ENCODE peak calls at places on chromosomes 1 and 21, in four cellular contexts. One of them, this sample, is unnamed.

GRCh38 chr1:20029178-20029912 is 40.6 kb upstream of the PLA2G5 start:
- DNase-seq in IMR-90: no peak
- DNase-seq in cardiac muscle cell: no peak
- DNase-seq in GM20000: no peak
- DNase-seq in this sample: no peak

GRCh38 chr1:64631346-64632052 is 113.4 kb upstream of the RAVER2 start:
- DNase-seq in IMR-90: no peak
- DNase-seq in GM20000: no peak
- DNase-seq in cardiac muscle cell: peak
- DNase-seq in this sample: no peak

GRCh38 chr1:11918779-11919519 is 7.3 kb downstream of the KIAA2013 start:
- DNase-seq in IMR-90: peak
- DNase-seq in cardiac muscle cell: no peak
- DNase-seq in GM20000: no peak
- DNase-seq in this sample: no peak

GRCh38 chr1:244349581-244350001 is 102.1 kb downstream of the ADSS2 start:
- DNase-seq in IMR-90: peak
- DNase-seq in cardiac muscle cell: no peak
- DNase-seq in GM20000: no peak
- DNase-seq in this sample: no peak

GRCh38 chr1:223628233-223628632 is 37.3 kb downstream of the CAPN8 start:
- DNase-seq in GM20000: peak
- DNase-seq in cardiac muscle cell: peak
- DNase-seq in IMR-90: peak
- DNase-seq in this sample: peak

GRCh38 chr1:154400381-154400801 is 4.8 kb upstream of the IL6R start:
- DNase-seq in IMR-90: no peak
- DNase-seq in GM20000: no peak
- DNase-seq in cardiac muscle cell: no peak
- DNase-seq in this sample: no peak

GRCh38 chr1:147598631-147599361 is 57.5 kb downstream of the BCL9 start:
- DNase-seq in GM20000: peak
- DNase-seq in IMR-90: peak
- DNase-seq in cardiac muscle cell: peak
- DNase-seq in this sample: no peak

GRCh38 chr1:5354681-5355080 is 637.5 kb downstream of the NPHP4 start:
- DNase-seq in cardiac muscle cell: no peak
- DNase-seq in IMR-90: no peak
- DNase-seq in GM20000: no peak
- DNase-seq in this sample: no peak

GRCh38 chr1:184866991-184867788 is 107.1 kb downstream of the NIBAN1 start:
- DNase-seq in IMR-90: peak
- DNase-seq in cardiac muscle cell: no peak
- DNase-seq in GM20000: peak
- DNase-seq in this sample: peak

GRCh38 chr1:226891846-226892533 is 21.6 kb downstream of the PSEN2 start:
- DNase-seq in IMR-90: peak
- DNase-seq in GM20000: no peak
- DNase-seq in cardiac muscle cell: no peak
- DNase-seq in this sample: no peak

GRCh38 chr1:195335541-195335940 is 1272.7 kb downstream of the KCNT2 start:
- DNase-seq in cardiac muscle cell: no peak
- DNase-seq in GM20000: no peak
- DNase-seq in IMR-90: peak
- DNase-seq in this sample: no peak

GRCh38 chr1:35046730-35047129 is 15.0 kb upstream of the ZMYM6 start:
- DNase-seq in IMR-90: no peak
- DNase-seq in cardiac muscle cell: no peak
- DNase-seq in GM20000: no peak
- DNase-seq in this sample: no peak

GRCh38 chr1:174262747-174263241 is 103.5 kb downstream of the RABGAP1L start:
- DNase-seq in IMR-90: peak
- DNase-seq in GM20000: peak
- DNase-seq in cardiac muscle cell: peak
- DNase-seq in this sample: peak

GRCh38 chr1:15410884-15411245 is 1.2 kb downstream of the EFHD2 start:
- DNase-seq in IMR-90: no peak
- DNase-seq in cardiac muscle cell: no peak
- DNase-seq in GM20000: no peak
- DNase-seq in this sample: no peak

GRCh38 chr1:150111670-150112069 is 38.0 kb upstream of the PLEKHO1 start:
- DNase-seq in cardiac muscle cell: no peak
- DNase-seq in IMR-90: no peak
- DNase-seq in GM20000: no peak
- DNase-seq in this sample: no peak

GRCh38 chr1:41902125-41902524 is 16.6 kb downstream of the HIVEP3 start:
- DNase-seq in IMR-90: peak
- DNase-seq in cardiac muscle cell: no peak
- DNase-seq in GM20000: no peak
- DNase-seq in this sample: no peak

GRCh38 chr1:93595749-93596148 is 85.9 kb downstream of the BCAR3 start:
- DNase-seq in GM20000: no peak
- DNase-seq in cardiac muscle cell: no peak
- DNase-seq in IMR-90: no peak
- DNase-seq in this sample: no peak

GRCh38 chr1:231057410-231057809 is 17.4 kb upstream of the FAM89A start:
- DNase-seq in GM20000: no peak
- DNase-seq in cardiac muscle cell: no peak
- DNase-seq in IMR-90: no peak
- DNase-seq in this sample: no peak

GRCh38 chr21:20486303-20486702 is 511.9 kb upstream of the NCAM2 start:
- DNase-seq in cardiac muscle cell: no peak
- DNase-seq in GM20000: no peak
- DNase-seq in IMR-90: no peak
- DNase-seq in this sample: no peak

GRCh38 chr21:46622226-46622625 is 13.2 kb upstream of the PRMT2 start:
- DNase-seq in cardiac muscle cell: no peak
- DNase-seq in IMR-90: no peak
- DNase-seq in GM20000: no peak
- DNase-seq in this sample: no peak

GRCh38 chr1:29675481-29676263 is 439.4 kb downstream of the PTPRU start:
- DNase-seq in IMR-90: no peak
- DNase-seq in cardiac muscle cell: peak
- DNase-seq in GM20000: no peak
- DNase-seq in this sample: no peak

GRCh38 chr1:40385437-40386310 is 12.1 kb downstream of the SMAP2 start:
- DNase-seq in GM20000: peak
- DNase-seq in IMR-90: no peak
- DNase-seq in cardiac muscle cell: no peak
- DNase-seq in this sample: peak

GRCh38 chr21:15837603-15838002 is 107.8 kb downstream of the USP25 start:
- DNase-seq in GM20000: no peak
- DNase-seq in IMR-90: peak
- DNase-seq in cardiac muscle cell: peak
- DNase-seq in this sample: no peak

GRCh38 chr1:93641527-93641926 is 40.1 kb downstream of the BCAR3 start:
- DNase-seq in IMR-90: peak
- DNase-seq in GM20000: no peak
- DNase-seq in cardiac muscle cell: no peak
- DNase-seq in this sample: no peak

GRCh38 chr1:182229451-182229850 is 162.1 kb downstream of the GLUL start:
- DNase-seq in IMR-90: no peak
- DNase-seq in cardiac muscle cell: no peak
- DNase-seq in GM20000: no peak
- DNase-seq in this sample: no peak

GRCh38 chr1:214842856-214843255 is 239.7 kb upstream of the KCNK2 start:
- DNase-seq in cardiac muscle cell: no peak
- DNase-seq in IMR-90: peak
- DNase-seq in GM20000: no peak
- DNase-seq in this sample: no peak

GRCh38 chr1:26490155-26490554 is 17.9 kb downstream of the HMGN2 start:
- DNase-seq in GM20000: no peak
- DNase-seq in IMR-90: no peak
- DNase-seq in cardiac muscle cell: no peak
- DNase-seq in this sample: no peak

GRCh38 chr1:248703674-248704073 is 1.1 kb upstream of the OR14I1 start:
- DNase-seq in cardiac muscle cell: no peak
- DNase-seq in GM20000: no peak
- DNase-seq in IMR-90: no peak
- DNase-seq in this sample: no peak
- TF ChIP-seq CTCF in cardiac muscle cell: no peak
- TF ChIP-seq CTCF in GM20000: no peak
- TF ChIP-seq CTCF in IMR-90: no peak
- TF ChIP-seq CTCF in this sample: no peak

GRCh38 chr1:116205941-116206679 is 94.9 kb downstream of the MAB21L3 start:
- DNase-seq in cardiac muscle cell: no peak
- DNase-seq in IMR-90: no peak
- DNase-seq in GM20000: no peak
- DNase-seq in this sample: no peak

GRCh38 chr1:116201921-116202320 is 90.7 kb downstream of the MAB21L3 start:
- DNase-seq in cardiac muscle cell: no peak
- DNase-seq in GM20000: no peak
- DNase-seq in IMR-90: no peak
- DNase-seq in this sample: no peak

GRCh38 chr1:116203936-116204335 is 92.7 kb downstream of the MAB21L3 start:
- DNase-seq in IMR-90: no peak
- DNase-seq in GM20000: no peak
- DNase-seq in cardiac muscle cell: no peak
- DNase-seq in this sample: no peak

GRCh38 chr1:116207126-116207735 is 96.0 kb downstream of the MAB21L3 start:
- DNase-seq in IMR-90: no peak
- DNase-seq in cardiac muscle cell: no peak
- DNase-seq in GM20000: no peak
- DNase-seq in this sample: no peak

DNA sequence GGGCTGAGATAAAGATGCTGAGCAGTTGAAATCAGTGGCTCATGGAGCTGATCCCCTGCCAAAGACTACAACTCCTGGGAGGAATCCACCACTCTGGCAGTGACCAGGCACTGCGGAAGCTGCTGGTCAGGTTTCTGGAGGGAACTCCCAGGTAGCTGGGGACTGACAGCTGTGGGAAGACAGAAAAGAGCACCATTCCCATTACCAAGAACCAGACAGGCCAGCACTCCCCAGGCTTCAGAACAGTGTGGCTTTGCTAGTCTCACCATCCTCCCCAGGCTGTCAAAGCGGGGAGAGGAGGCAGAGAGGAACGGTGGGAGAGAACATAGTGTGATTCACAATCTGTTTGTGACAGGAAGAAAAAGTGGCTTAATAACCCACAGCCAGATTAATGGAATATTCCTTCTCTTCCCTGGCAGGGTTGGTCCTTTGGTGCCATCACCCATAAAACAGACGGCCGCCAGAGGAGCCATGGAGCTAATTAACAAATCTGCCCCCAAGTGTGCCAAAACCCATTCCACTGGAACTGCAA is 92.1 kb downstream of the MAB21L3 start:
- DNase-seq in cardiac muscle cell: no peak
- DNase-seq in IMR-90: no peak
- DNase-seq in GM20000: no peak
- DNase-seq in this sample: no peak
- TF ChIP-seq CTCF in cardiac muscle cell: no peak
- TF ChIP-seq CTCF in IMR-90: no peak
- TF ChIP-seq CTCF in GM20000: no peak
- TF ChIP-seq CTCF in this sample: no peak

GRCh38 chr1:55070291-55070690 is 30.9 kb downstream of the PCSK9 start:
- DNase-seq in IMR-90: no peak
- DNase-seq in cardiac muscle cell: no peak
- DNase-seq in GM20000: no peak
- DNase-seq in this sample: no peak

GRCh38 chr1:55069280-55069679 is 29.9 kb downstream of the PCSK9 start:
- DNase-seq in GM20000: no peak
- DNase-seq in cardiac muscle cell: no peak
- DNase-seq in IMR-90: no peak
- DNase-seq in this sample: no peak

GRCh38 chr1:55070765-55071164 is 31.4 kb downstream of the PCSK9 start:
- DNase-seq in IMR-90: no peak
- DNase-seq in GM20000: no peak
- DNase-seq in cardiac muscle cell: no peak
- DNase-seq in this sample: no peak

GRCh38 chr1:55073187-55073916 is 34.0 kb downstream of the PCSK9 start:
- DNase-seq in cardiac muscle cell: no peak
- DNase-seq in IMR-90: no peak
- DNase-seq in GM20000: no peak
- DNase-seq in this sample: peak

DNA sequence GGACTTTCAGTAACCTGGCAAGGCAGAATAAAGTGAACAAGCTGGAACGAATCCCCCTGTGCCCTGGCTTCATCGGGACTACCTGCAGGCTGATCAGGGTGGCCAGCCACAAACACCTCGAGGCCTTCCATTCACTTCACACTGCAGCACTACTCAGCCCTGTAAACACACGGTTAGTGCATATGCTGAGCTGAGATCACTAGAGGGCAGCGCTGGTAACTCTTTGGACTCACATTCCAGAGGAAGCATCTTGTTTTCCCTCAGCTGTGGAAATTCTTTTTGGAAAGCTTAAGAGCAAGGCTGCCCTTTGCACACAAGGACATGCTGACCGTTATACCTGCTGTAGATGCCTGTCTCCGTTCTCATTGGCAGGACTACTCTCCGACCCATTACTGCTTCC is 32.1 kb downstream of the PCSK9 start:
- DNase-seq in cardiac muscle cell: peak
- DNase-seq in GM20000: no peak
- DNase-seq in IMR-90: peak
- DNase-seq in this sample: no peak
- TF ChIP-seq CTCF in cardiac muscle cell: peak
- TF ChIP-seq CTCF in GM20000: peak
- TF ChIP-seq CTCF in IMR-90: peak
- TF ChIP-seq CTCF in this sample: peak

GRCh38 chr1:2391385-2392070 is at the start of the genes MORN1 and RER1:
- DNase-seq in IMR-90: peak
- DNase-seq in GM20000: peak
- DNase-seq in cardiac muscle cell: peak
- DNase-seq in this sample: peak
- TF ChIP-seq CTCF in IMR-90: no peak
- TF ChIP-seq CTCF in GM20000: no peak
- TF ChIP-seq CTCF in cardiac muscle cell: no peak
- TF ChIP-seq CTCF in this sample: no peak

DNA sequence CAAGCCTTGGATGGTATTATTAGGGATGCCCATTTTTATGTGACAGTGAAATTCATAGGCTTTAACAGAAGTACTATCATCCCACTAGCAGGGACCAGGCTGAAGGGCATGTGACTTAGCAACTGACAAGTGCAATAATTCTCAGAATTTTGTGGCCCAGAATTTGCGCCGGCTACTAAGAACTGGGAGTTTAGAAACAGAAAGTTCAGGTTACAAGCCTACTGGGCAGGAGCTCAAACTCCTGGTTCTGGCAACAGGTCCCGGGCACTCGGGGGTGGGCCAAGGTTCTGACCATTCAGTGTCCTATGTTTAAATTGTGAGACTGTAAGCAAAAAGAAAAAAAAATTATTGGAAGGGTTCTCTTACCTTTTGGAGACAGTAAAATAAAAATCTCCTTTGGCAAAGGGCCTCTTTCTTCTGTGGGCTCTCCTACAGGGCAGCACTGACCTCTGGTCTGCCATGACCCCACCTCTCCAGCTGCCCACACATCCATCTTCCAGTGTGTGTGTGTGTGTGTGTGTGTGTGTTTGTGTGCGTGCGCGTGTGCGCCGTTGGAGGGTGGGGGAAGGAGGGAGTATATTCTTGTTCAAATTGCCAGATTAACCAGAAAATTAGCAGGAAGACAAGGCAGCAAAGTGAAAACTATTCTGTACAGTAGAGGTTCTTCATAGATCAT is 26.1 kb downstream of the IRF2BP2 start:
- DNase-seq in IMR-90: no peak
- DNase-seq in GM20000: no peak
- DNase-seq in cardiac muscle cell: no peak
- DNase-seq in this sample: no peak
- TF ChIP-seq CTCF in IMR-90: no peak
- TF ChIP-seq CTCF in GM20000: no peak
- TF ChIP-seq CTCF in cardiac muscle cell: no peak
- TF ChIP-seq CTCF in this sample: no peak

This sample was measured in GM13977.